ENCODE peak calls at places on chromosome 22, in four cellular contexts. U is activated naive CD4-positive, alpha-beta T cell treated with anti-CD3 and anti-CD28 coated beads, Interleukin-2, amount 50 U/mL, for 16 hours; K is NCI-H69; Q is GM10248. N is an unnamed sample.

GRCh38 chr22:29626497-29627195 is 23.2 kb downstream of the NF2 start:
- DNase-seq in U (no peak), K (no peak), Q (no peak), N (peak)

GRCh38 chr22:28025333-28025732 is 106.3 kb upstream of the PITPNB start:
- DNase-seq in U (no peak), K (no peak), Q (no peak), N (no peak)

GRCh38 chr22:44801476-44801875 is 49.1 kb downstream of the ARHGAP8 start:
- DNase-seq in U (no peak), K (no peak), Q (no peak), N (no peak)

GRCh38 chr22:48900327-48900597 is 927.4 kb downstream of the BRD1 start:
- DNase-seq in U (peak), K (no peak), Q (no peak), N (no peak)

GRCh38 chr22:17748555-17749353 is 25.5 kb downstream of the BID start:
- DNase-seq in U (no peak), K (no peak), Q (no peak), N (no peak)

GRCh38 chr22:26054846-26055245 is 114.4 kb upstream of the SEZ6L start:
- DNase-seq in U (no peak), K (peak), Q (no peak), N (no peak)

GRCh38 chr22:42217752-42218280 is 52.6 kb downstream of the TCF20 start:
- DNase-seq in U (no peak), K (no peak), Q (no peak), N (peak)

GRCh38 chr22:37427128-37427710 is at the start of gene ELFN2:
- DNase-seq in U (no peak), K (peak), Q (no peak), N (peak)

GRCh38 chr22:29751139-29751538 is 15.7 kb downstream of the ZMAT5 start:
- DNase-seq in U (no peak), K (peak), Q (no peak), N (peak)

GRCh38 chr22:27699676-27700075 is 101.9 kb downstream of the MN1 start:
- DNase-seq in U (no peak), K (no peak), Q (no peak), N (no peak)

GRCh38 chr22:43317252-43317651 is 25.9 kb downstream of the SCUBE1 start:
- DNase-seq in U (no peak), K (no peak), Q (no peak), N (no peak)

GRCh38 chr22:31193092-31193491 is 19.0 kb upstream of the LIMK2 start:
- DNase-seq in U (no peak), K (no peak), Q (no peak), N (no peak)

GRCh38 chr22:19710020-19710768 is 4.1 kb upstream of the SEPTIN5 start:
- DNase-seq in U (no peak), K (no peak), Q (no peak), N (no peak)

GRCh38 chr22:33539202-33539901 is 380.9 kb downstream of the LARGE1 start:
- DNase-seq in U (no peak), K (no peak), Q (no peak), N (no peak)

GRCh38 chr22:19631899-19632670 is 82.2 kb upstream of the SEPTIN5 start:
- DNase-seq in U (no peak), K (peak), Q (no peak), N (peak)

GRCh38 chr22:29798318-29798717 is 31.1 kb downstream of the UQCR10 start:
- DNase-seq in U (no peak), K (no peak), Q (no peak), N (no peak)

GRCh38 chr22:21591695-21592094 is 24.2 kb downstream of the UBE2L3 start:
- DNase-seq in U (no peak), K (no peak), Q (no peak), N (no peak)

GRCh38 chr22:49291781-49292180 is 535.9 kb downstream of the BRD1 start:
- DNase-seq in U (no peak), K (no peak), Q (no peak), N (no peak)

GRCh38 chr22:21651521-21652009 is 9.5 kb downstream of the SDF2L1 start:
- DNase-seq in U (no peak), K (no peak), Q (no peak), N (no peak)